ENCODE peak calls at places on chromosomes 7 and 10, in ten cellular contexts. Y is endothelial cell of umbilical vein, V is esophagus muscularis mucosa, O is heart left ventricle, R is spleen, X is A549, Q is tibial nerve, A is body of pancreas, W is K562, B is suprapubic skin. L is an unnamed sample.

GRCh38 chr7:28722684-28723083 is 235.4 kb downstream of the TRIL start:
- DNase-seq in Y (no peak), R (no peak), V (no peak), B (no peak), W (no peak), X (no peak), Q (no peak), A (no peak), O (no peak), L (no peak)

GRCh38 chr10:71921319-71922027 is 42.7 kb upstream of the CHST3 start:
- DNase-seq in R (no peak), X (peak), A (peak), V (no peak), Q (no peak), O (peak), B (peak), Y (no peak), W (peak), L (peak)

GRCh38 chr10:88088441-88089340 is 225.3 kb downstream of the PTEN start:
- DNase-seq in Y (no peak), W (no peak), V (no peak), B (no peak), X (no peak), Q (no peak), A (no peak), O (no peak), R (no peak), L (no peak)

GRCh38 chr7:5077740-5078139 is 32.1 kb downstream of the RBAK start:
- DNase-seq in O (no peak), X (peak), B (no peak), W (no peak), Y (peak), R (no peak), V (no peak), A (no peak), Q (no peak), L (no peak)

GRCh38 chr10:109183366-109183765 is 739.9 kb downstream of the XPNPEP1 start:
- DNase-seq in Y (no peak), A (no peak), V (no peak), X (no peak), R (no peak), O (no peak), Q (no peak), W (no peak), B (no peak), L (no peak)

GRCh38 chr10:6047847-6048246 is 14.3 kb downstream of the IL2RA start:
- DNase-seq in A (no peak), B (no peak), Y (no peak), X (no peak), W (no peak), R (no peak), V (peak), Q (no peak), O (no peak), L (peak)

GRCh38 chr10:103666109-103666508 is 172.6 kb downstream of the NEURL1 start:
- DNase-seq in X (peak), Q (no peak), W (peak), V (no peak), B (no peak), Y (no peak), A (peak), O (no peak), R (no peak), L (no peak)

GRCh38 chr10:34697366-34698247 is 117.5 kb downstream of the PARD3 start:
- DNase-seq in W (no peak), Q (no peak), Y (no peak), V (peak), O (no peak), R (no peak), X (peak), A (no peak), B (no peak), L (no peak)

GRCh38 chr7:132077986-132078385 is 498.3 kb downstream of the PLXNA4 start:
- DNase-seq in B (no peak), W (no peak), A (no peak), O (no peak), Q (no peak), R (no peak), Y (no peak), V (no peak), X (no peak), L (no peak)

GRCh38 chr7:123725586-123726171 is 23.1 kb downstream of the WASL start:
- DNase-seq in B (no peak), R (no peak), V (no peak), Q (no peak), A (no peak), X (no peak), Y (no peak), W (no peak), O (no peak), L (no peak)

DNA sequence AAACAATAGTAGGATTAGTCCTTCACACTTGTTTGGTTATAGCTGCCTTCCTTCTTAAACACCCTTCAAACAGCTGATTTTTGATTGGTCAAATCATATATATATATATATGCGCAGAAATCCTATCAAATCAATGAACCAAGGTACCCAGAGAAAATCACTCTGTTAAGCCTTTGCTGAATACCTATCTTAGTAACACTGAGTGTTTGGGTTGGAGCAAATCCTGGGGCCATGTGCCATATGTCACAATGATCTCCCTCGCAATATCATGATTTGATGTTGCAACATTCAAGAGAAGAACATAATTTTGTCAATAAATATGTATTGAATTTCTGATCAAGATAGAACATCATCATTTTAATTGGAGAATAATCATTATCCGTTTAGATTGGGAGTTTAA is 795.6 kb downstream of the REEP3 start:
- DNase-seq in B (no peak), Y (no peak), R (no peak), O (no peak), X (no peak), V (no peak), Q (no peak), W (no peak), A (no peak), L (no peak)
- H3K27ac ChIP-seq in B (no peak), Y (no peak), R (no peak), O (no peak), X (no peak), V (no peak), Q (no peak), W (no peak), A (no peak), L (no peak)

GRCh38 chr10:110501142-110501937 is 3.6 kb downstream of the DUSP5 start:
- DNase-seq in X (peak), B (peak), A (peak), Q (peak), W (peak), Y (peak), O (peak), V (no peak), R (peak), L (peak)
- TF ChIP-seq POLR2A in X (peak), B (no peak), A (no peak), Q (no peak), W (peak), Y (no peak), O (peak), V (no peak), R (no peak), L (peak)

GRCh38 chr7:50268990-50269389 is 35.5 kb upstream of the IKZF1 start:
- DNase-seq in Y (no peak), X (no peak), R (no peak), Q (no peak), A (no peak), W (no peak), O (no peak), V (no peak), B (no peak), L (no peak)
- H3K27ac ChIP-seq in Y (no peak), X (no peak), R (peak), Q (no peak), A (no peak), W (no peak), O (no peak), V (no peak), B (no peak), L (peak)

GRCh38 chr10:7410800-7411670 is at the start of gene SFMBT2:
- DNase-seq in Y (peak), X (peak), R (peak), O (peak), W (peak), Q (no peak), V (no peak), B (no peak), A (peak), L (peak)
- TF ChIP-seq POLR2A in Y (no peak), X (peak), R (no peak), O (no peak), W (no peak), Q (no peak), V (no peak), B (no peak), A (no peak), L (no peak)

GRCh38 chr7:101882595-101883564 is 65.5 kb downstream of the CUX1 start:
- DNase-seq in R (no peak), W (peak), B (peak), A (peak), V (peak), O (peak), X (peak), Y (peak), Q (peak), L (peak)
- H3K27ac ChIP-seq in R (peak), W (peak), B (peak), A (peak), V (peak), O (peak), X (peak), Y (peak), Q (peak), L (peak)

GRCh38 chr10:93438796-93439253 is 43.3 kb downstream of the MYOF start:
- DNase-seq in A (peak), W (peak), V (no peak), R (no peak), Y (no peak), B (no peak), X (peak), Q (no peak), O (no peak), L (no peak)

GRCh38 chr10:93435621-93436385 is 46.3 kb downstream of the MYOF start:
- DNase-seq in W (no peak), Y (peak), R (no peak), Q (no peak), B (peak), O (no peak), A (no peak), X (peak), V (no peak), L (no peak)

GRCh38 chr10:93436577-93436976 is 45.6 kb downstream of the MYOF start:
- DNase-seq in Y (peak), R (no peak), V (no peak), X (peak), B (no peak), Q (peak), A (peak), O (peak), W (no peak), L (no peak)

GRCh38 chr10:93437946-93438795 is 44.0 kb downstream of the MYOF start:
- DNase-seq in V (no peak), X (peak), Q (no peak), W (no peak), Y (peak), R (no peak), O (no peak), A (peak), B (no peak), L (no peak)

DNA sequence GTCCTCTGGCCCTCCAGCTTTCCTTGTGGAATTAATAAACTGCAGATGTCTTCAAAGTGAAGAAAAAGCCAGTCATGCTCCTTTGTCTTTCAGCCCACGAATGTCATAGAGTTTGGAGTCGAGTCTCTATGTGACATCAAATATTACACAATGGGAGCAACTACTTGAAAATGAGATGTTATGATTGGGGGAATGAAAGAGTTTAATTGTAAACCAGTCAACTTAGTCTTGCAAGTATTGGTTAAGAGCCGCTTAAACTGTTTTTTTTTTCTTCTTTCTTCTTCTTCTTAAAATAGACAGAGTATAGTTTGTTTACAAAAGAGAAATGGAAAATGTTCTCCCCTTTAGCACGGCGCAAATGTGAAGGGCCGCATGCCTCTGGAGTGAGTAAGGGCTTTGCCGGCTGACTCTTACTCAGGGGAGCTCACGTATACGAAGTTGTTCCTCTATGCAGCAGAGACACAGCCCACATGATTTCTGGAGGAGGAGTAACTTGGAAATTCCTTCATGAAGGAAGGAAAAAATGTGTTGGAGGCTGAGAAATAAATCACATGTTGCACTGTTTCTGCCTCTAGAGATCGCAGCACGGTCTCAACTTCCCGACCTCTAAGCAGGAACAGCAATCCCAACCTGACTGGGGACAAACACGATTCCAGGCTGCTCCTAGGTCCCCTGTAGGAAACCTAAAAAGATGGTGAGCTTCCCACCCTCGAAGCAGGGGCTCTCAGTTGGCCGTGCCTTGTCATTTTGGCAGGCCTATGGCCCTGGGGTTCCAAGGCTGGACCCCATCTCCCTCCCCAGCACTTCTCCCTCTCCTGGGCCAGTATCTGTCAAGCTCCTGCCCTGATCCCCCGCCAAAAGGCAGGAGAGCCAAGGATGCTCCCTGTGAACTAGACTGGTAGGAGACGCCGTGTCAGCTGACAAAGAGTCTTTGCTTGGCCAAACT is 44.9 kb downstream of the MYOF start:
- DNase-seq in Q (peak), O (peak), A (peak), W (no peak), B (peak), X (peak), V (peak), Y (peak), R (no peak), L (no peak)
- TF ChIP-seq POLR2A in Q (peak), O (peak), A (peak), W (no peak), B (peak), X (no peak), V (peak), Y (peak), R (no peak), L (no peak)

L was measured in Peyer's patch.